ENCODE peak calls at places on chromosome 4, in six cellular contexts. F is astrocyte, S is endothelial cell, M is nephron progenitor cell, A is mammary epithelial cell, C is GM10248. R is an unnamed sample.

GRCh38 chr4:150302553-150302952 is 224.3 kb downstream of the DCLK2 start:
- DNase-seq in S (no peak), A (peak; percentile 87), F (peak; percentile 97), C (no peak), M (no peak), R (peak; percentile 59)

GRCh38 chr4:95085118-95085833 is 327.5 kb downstream of the BMPR1B start:
- DNase-seq in M (no peak), F (no peak), A (no peak), C (no peak), S (peak; percentile 4), R (no peak)

GRCh38 chr4:121062466-121062975 is 9.8 kb downstream of the NDNF start:
- DNase-seq in F (no peak), A (no peak), C (no peak), M (no peak), S (no peak), R (no peak)

GRCh38 chr4:121822796-121823504 is 733 bp downstream of the CCNA2 start:
- DNase-seq in M (peak; percentile 26), S (peak; percentile 36), C (peak; percentile 50), F (peak; percentile 18), A (peak; percentile 10), R (no peak)

GRCh38 chr4:1656132-1656531 is 28.0 kb downstream of the FAM53A start:
- DNase-seq in C (no peak), A (no peak), M (no peak), S (no peak), F (no peak), R (no peak)

GRCh38 chr4:94798808-94799207 is 41.1 kb downstream of the BMPR1B start:
- DNase-seq in F (peak; percentile 71), C (no peak), S (no peak), A (peak; percentile 22), M (no peak), R (no peak)

GRCh38 chr4:128287159-128287870 is at the start of gene PGRMC2:
- DNase-seq in M (no peak), S (no peak), C (no peak), F (peak; percentile 19), A (no peak), R (no peak)

GRCh38 chr4:101169044-101170014 is 178.0 kb downstream of the PPP3CA start:
- DNase-seq in C (peak; percentile 28), F (no peak), A (peak; percentile 58), S (peak; percentile 65), M (peak; percentile 48), R (peak; percentile 37)

GRCh38 chr4:145937990-145938611 is 522 bp downstream of the ZNF827 start:
- DNase-seq in F (peak; percentile 26), M (peak; percentile 27), A (peak; percentile 45), C (peak; percentile 53), S (peak; percentile 11), R (peak; percentile 32)

GRCh38 chr4:123233409-123233808 is 163.2 kb upstream of the SPRY1 start:
- DNase-seq in F (peak; percentile 49), M (no peak), C (no peak), A (no peak), S (no peak), R (no peak)

GRCh38 chr4:14879643-14880042 is 122.6 kb upstream of the CPEB2 start:
- DNase-seq in M (no peak), S (no peak), A (peak; percentile 42), C (no peak), F (no peak), R (peak; percentile 72)

GRCh38 chr4:1792832-1793495 is at the start of gene FGFR3:
- DNase-seq in C (peak; percentile 88), M (peak; percentile 77), S (no peak), F (no peak), A (no peak), R (no peak)

GRCh38 chr4:124666496-124666895 is 46.0 kb downstream of the ANKRD50 start:
- DNase-seq in S (no peak), M (no peak), A (peak; percentile 3), C (no peak), F (no peak), R (no peak)

DNA sequence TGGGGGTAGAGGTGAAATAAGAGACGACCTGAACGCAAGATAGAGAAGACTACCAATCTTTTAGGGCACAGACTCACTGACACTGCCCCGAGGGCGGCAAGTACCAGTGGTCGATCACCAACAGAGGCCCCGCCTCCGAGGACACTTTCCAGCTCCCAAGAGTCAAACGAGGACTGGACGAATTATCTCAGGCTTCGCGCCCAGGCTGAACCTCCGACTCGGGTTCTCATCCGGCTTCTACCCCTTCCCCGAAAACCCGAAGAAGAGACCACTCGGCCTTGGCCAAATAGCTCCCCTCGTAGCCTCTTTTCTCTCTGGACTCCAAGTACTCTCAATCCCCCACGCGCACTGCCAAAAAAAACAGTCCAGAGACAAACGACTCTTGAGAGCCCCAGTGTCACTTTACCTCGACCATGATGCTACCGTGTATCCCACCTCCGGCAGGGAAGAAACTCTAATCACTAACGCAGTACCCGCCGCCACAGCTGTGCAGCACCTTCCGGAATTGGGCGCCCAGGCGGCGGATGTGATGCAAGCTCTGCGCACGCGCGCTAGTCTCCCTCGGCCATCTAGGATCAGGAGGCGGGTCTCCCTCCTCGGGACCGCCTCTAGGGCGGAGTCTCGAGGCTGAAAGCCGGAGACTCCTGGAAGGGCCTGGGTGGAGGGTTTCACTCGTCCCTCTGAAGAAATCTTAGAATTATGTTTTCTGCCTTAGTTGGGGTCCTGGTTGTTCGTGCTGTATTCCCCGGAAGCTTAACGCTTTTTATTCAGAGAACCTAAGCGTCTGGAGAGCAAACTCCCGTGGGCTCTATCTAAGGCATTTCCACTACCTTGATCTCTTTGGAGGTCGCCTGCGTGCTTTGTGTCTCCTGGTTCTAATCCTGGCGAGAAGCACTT is at the start of gene PLRG1:
- DNase-seq in C (peak; percentile 93), A (peak; percentile 90), S (peak; percentile 97), M (peak; percentile 96), F (peak; percentile 73), R (peak; percentile 69)
- TF ChIP-seq CTCF in C (no peak), A (no peak), S (no peak), M (no peak), F (no peak), R (peak; percentile 19)

GRCh38 chr4:173748353-173748752 is 218.3 kb upstream of the HAND2 start:
- DNase-seq in M (no peak), C (no peak), S (no peak), A (no peak), F (no peak), R (no peak)
- TF ChIP-seq CTCF in M (no peak), C (no peak), S (no peak), A (no peak), F (no peak), R (no peak)

GRCh38 chr4:103498161-103499070 is 221.4 kb downstream of the TACR3 start:
- DNase-seq in F (peak; percentile 73), M (no peak), C (peak; percentile 45), A (peak; percentile 55), S (no peak), R (peak; percentile 35)

GRCh38 chr4:103497692-103498091 is 222.1 kb downstream of the TACR3 start:
- DNase-seq in S (no peak), M (no peak), F (no peak), C (no peak), A (no peak), R (no peak)

GRCh38 chr4:103496800-103497199 is 223.0 kb downstream of the TACR3 start:
- DNase-seq in A (no peak), S (no peak), F (no peak), C (no peak), M (no peak), R (no peak)

GRCh38 chr4:103493450-103494159 is 226.2 kb downstream of the TACR3 start:
- DNase-seq in M (no peak), A (peak; percentile 32), C (no peak), F (no peak), S (no peak), R (no peak)

DNA sequence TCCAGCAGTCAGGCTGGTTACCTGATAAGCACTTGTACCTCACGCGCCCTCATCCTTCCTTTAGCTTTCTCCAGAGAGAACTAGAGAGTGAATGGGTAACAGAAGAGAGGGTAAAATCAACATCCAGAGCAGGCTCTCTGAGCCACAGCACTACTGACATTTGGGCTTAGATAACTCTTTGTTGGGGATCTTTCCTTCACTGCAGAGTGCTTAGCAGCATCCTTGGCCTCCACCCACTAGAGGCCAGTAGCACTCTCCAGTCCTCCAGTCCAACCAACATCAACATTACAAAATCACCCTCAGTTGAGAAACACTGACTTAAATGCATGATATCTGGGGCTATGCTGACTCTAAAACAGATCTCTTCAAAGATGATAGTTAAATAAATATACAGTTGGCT is 220.7 kb downstream of the TACR3 start:
- DNase-seq in M (no peak), A (no peak), S (no peak), F (no peak), C (no peak), R (no peak)
- TF ChIP-seq CTCF in M (no peak), A (peak; percentile 17), S (no peak), F (no peak), C (no peak), R (peak; percentile 10)

DNA sequence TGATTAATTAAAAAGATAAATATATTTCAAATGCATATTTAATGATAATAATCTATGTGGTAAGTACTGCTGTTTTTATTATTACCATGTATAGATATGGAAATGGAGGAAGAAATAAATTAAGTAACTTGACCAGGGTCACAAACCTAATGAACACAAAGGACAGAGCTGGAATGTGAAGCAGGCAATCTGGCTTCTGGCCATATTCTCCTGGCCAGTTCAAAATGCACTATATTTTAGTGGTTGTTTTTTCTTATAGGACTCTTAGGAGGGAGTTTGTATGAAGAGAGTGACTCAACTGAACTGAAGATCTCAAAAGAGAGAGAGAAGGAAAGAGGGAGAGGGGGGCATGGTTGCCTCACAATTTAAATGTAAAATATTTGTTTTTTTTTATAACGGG is 1197.2 kb downstream of the TECRL start:
- DNase-seq in F (no peak), A (no peak), S (no peak), M (no peak), C (no peak), R (no peak)
- TF ChIP-seq CTCF in F (no peak), A (no peak), S (no peak), M (no peak), C (no peak), R (no peak)

DNA sequence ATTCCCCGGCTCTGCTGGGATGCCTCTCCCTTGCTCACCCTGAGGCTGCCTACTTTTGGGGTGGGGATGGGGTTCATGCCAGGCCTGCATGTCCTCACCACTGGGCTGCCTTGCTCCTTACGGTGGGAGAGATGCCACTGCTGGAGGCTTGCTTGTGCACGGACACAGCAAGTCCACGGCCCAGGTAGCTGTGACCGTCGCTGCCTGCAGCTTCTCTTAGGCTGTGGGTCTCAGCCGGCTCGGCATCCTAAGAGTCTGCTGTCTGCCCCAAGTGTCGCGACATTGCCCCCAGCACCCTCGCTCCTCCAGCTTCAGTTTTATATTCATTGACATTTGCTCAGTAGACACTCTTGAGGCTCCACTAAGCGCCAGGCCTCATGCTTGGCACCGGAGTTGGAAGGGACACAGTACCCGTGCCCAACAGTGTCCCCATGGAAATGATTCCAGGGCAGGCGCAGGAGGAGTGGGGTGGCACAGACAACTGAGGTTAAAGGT is 58.3 kb downstream of the TBC1D14 start:
- DNase-seq in C (no peak), F (no peak), A (no peak), S (no peak), M (no peak), R (no peak)
- TF ChIP-seq CTCF in C (no peak), F (no peak), A (no peak), S (no peak), M (no peak), R (no peak)

GRCh38 chr4:81040175-81040659 is 9.7 kb downstream of the BMP3 start:
- DNase-seq in S (peak; percentile 20), C (no peak), M (peak; percentile 18), A (peak; percentile 16), F (peak; percentile 6), R (peak; percentile 38)
- TF ChIP-seq CTCF in S (peak; percentile 83), C (peak; percentile 63), M (peak; percentile 81), A (peak; percentile 72), F (peak; percentile 87), R (peak; percentile 90)